ENCODE peak calls at places on chromosomes 1 and 21, in four cellular contexts. R is WTC11; E is Calu3; M is activated CD8-positive, alpha-beta T cell treated with anti-CD3 and anti-CD28 coated beads for 36 hours. F is an unnamed sample.

GRCh38 chr1:110348050-110348449 is 8.9 kb downstream of the RBM15 start:
- DNase-seq in R (no peak), E (no peak), M (no peak), F (no peak)

GRCh38 chr1:183101841-183102276 is 78.6 kb downstream of the LAMC1 start:
- DNase-seq in E (no peak), M (no peak), R (no peak), F (no peak)

GRCh38 chr1:87959236-87959635 is 630.6 kb downstream of the LMO4 start:
- DNase-seq in M (no peak), R (no peak), E (no peak), F (no peak)

GRCh38 chr1:209769171-209769904 is 13.5 kb downstream of the TRAF3IP3 start:
- DNase-seq in E (no peak), R (no peak), M (peak), F (no peak)

GRCh38 chr1:151851886-151852285 is 1.6 kb downstream of the THEM5 start:
- DNase-seq in M (no peak), E (no peak), R (no peak), F (no peak)

GRCh38 chr1:240737268-240737667 is 125.3 kb upstream of the GREM2 start:
- DNase-seq in R (no peak), M (no peak), E (no peak), F (no peak)

GRCh38 chr1:217311766-217312165 is 319.1 kb downstream of the GPATCH2 start:
- DNase-seq in M (no peak), E (peak), R (peak), F (no peak)

GRCh38 chr1:114597949-114598348 is 16.5 kb upstream of the BCAS2 start:
- DNase-seq in M (no peak), E (no peak), R (no peak), F (no peak)

GRCh38 chr1:159177273-159177907 is 6.0 kb downstream of the CADM3 start:
- DNase-seq in E (peak), R (peak), M (peak), F (no peak)

GRCh38 chr1:165738794-165739193 is 29.9 kb downstream of the TMCO1 start:
- DNase-seq in E (no peak), M (no peak), R (no peak), F (no peak)

GRCh38 chr21:46605759-46606426 is 1.0 kb upstream of the S100B start:
- DNase-seq in R (no peak), E (no peak), M (peak), F (no peak)

DNA sequence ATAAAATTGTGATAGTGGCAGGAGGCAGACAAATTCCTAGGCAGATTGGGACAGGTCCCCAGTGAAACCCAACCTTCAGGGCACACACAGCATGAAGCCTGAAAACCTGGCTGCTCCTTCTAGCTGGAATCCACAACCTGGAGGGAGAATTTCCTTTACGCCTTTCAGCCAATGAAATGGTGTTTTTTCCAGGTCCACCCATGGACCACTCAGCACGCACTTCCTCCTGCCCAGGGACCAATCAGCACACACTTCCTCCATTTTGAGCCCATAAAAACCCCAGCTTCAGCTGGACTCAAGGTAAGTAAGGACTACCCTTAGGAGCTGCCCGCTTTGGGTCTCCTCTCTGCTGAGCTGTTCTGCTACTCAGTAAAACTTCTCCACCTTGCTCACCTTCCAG is 120.1 kb downstream of the AKT3 start:
- DNase-seq in R (no peak), M (no peak), E (peak), F (no peak)
- TF ChIP-seq CTCF in R (no peak), M (no peak), E (no peak), F (no peak)

DNA sequence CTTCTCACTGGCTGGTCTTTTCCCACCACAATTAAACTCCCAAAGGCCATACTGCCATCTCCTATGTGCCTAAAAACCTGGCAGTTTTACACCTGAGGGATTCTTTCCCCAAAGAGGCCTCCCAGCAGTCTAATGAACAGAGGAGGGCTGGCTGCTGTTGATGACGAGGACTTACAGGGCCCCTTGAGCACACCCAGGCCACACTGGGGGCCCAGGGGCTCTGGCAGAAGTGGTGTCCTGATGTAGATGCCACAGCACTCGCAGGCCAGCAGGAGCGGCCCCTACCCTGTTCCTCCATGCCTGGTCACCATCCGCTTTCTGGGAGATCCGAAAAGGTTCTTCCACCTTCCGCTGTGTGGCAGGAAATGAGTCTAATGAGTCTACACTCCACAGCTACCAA is 24.2 kb downstream of the POFUT2 start:
- DNase-seq in M (no peak), R (no peak), E (no peak), F (no peak)
- TF ChIP-seq CTCF in M (no peak), R (no peak), E (no peak), F (no peak)

DNA sequence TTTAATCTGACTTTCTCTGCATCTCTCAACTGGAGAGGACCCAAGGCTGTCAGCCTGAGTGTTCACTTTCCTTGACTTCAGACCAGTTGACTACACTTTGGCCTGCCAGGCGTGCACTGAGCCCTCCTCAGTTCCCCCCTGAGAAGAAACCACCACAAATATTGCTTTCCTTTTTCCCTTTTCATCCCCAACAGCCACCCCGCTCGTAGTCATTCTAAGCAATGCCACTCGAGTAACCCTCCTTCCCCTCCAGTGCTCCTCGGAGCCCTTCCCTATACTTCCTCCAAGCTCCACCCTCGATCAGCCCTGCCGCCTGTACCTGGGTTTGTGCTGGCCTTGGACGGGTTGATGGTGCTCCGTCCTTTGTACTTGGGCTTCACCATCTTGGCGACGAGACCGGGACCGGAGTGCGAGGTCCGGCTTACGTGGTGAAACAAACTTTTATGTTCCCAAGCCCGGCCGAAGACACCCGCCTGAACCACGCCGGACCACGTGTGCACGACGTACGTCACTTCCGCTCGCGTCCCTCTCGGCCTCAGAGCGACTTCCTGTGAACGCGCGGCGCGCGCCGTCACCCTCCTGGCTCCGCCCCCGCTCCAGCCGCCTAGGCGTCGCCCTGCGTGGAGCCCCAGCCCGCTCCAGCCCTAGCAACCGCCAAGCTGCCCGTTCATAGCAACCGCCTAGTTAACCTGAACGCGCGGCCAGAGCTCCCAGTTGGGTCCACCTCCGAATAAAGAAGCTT is at the start of gene GNL2:
- DNase-seq in E (peak), R (peak), M (peak), F (peak)
- TF ChIP-seq CTCF in E (no peak), R (no peak), M (no peak), F (no peak)

DNA sequence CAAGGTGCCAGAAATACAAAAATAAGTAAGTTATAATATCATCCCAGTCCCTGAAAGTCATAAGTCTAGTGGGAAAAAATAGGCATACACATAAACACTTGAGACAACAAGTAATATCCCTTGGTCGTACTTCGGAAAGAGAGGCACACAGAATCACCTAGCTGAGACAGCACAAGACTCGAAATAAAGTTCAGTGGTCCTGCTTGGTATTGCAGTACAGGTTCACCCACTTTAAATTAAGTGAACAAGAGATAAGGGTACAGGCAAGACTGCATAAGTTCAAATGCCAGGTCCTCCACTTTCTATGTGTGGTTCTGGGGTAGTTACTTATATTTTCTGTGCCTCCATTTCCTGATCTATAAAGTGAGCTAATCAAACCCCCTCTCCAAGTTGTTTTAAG is 47.6 kb downstream of the SEC16B start:
- DNase-seq in R (no peak), E (no peak), M (no peak), F (no peak)
- TF ChIP-seq CTCF in R (no peak), E (no peak), M (no peak), F (no peak)

DNA sequence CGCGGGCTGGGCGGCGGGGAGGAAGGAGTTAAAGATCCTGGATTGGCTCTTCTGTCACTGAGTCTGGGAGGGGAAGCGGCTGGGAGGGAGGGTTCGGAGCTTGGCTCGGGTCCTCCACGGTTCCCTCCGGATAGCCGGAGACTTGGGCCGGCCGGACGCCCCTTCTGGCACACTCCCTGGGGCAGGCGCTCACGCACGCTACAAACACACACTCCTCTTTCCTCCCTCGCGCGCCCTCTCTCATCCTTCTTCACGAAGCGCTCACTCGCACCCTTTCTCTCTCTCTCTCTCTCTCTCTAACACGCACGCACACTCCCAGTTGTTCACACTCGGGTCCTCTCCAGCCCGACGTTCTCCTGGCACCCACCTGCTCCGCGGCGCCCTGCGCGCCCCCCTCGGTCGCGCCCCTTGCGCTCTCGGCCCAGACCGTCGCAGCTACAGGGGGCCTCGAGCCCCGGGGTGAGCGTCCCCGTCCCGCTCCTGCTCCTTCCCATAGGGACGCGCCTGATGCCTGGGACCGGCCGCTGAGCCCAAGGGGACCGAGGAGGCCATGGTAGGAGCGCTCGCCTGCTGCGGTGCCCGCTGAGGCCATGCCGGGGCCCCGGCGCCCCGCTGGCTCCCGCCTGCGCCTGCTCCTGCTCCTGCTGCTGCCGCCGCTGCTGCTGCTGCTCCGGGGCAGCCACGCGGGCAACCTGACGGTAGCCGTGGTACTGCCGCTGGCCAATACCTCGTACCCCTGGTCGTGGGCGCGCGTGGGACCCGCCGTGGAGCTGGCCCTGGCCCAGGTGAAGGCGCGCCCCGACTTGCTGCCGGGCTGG is at the start of gene NPR1:
- DNase-seq in R (peak), M (peak), E (peak), F (no peak)
- TF ChIP-seq CTCF in R (no peak), M (no peak), E (no peak), F (no peak)

GRCh38 chr1:44029911-44030605 is 1.2 kb downstream of the SLC6A9 start:
- DNase-seq in R (peak), M (peak), E (peak), F (peak)

GRCh38 chr1:44031051-44031899 is at the start of gene SLC6A9:
- DNase-seq in M (peak), E (peak), R (peak), F (peak)

GRCh38 chr1:44031900-44032817 is 897 bp upstream of the SLC6A9 start:
- DNase-seq in R (no peak), E (no peak), M (no peak), F (no peak)

GRCh38 chr1:44029260-44029910 is 1.9 kb downstream of the SLC6A9 start:
- DNase-seq in E (no peak), R (no peak), M (peak), F (peak)

GRCh38 chr1:44030606-44031050 is 634 bp downstream of the SLC6A9 start:
- DNase-seq in M (peak), R (peak), E (peak), F (peak)
- TF ChIP-seq CTCF in M (no peak), R (no peak), E (no peak), F (peak)